ENCODE peak calls at places on chromosomes 16 and 17, in nine cellular contexts. S is neural progenitor cell, C is K562, J is OCI-LY7, X is foreskin fibroblast, M is tibial nerve, B is HFF-Myc, F is right atrium auricular region, U is GM23338. A is an unnamed sample.

GRCh38 chr17:37642706-37643105 is 540 bp downstream of the DDX52 start:
- DNase-seq in J (peak; percentile 16), C (no peak), B (no peak), F (no peak), S (no peak), M (no peak), U (no peak), X (peak; percentile 10), A (no peak)

GRCh38 chr17:63517825-63518534 is 5.2 kb upstream of the KCNH6 start:
- DNase-seq in B (no peak), U (no peak), J (no peak), M (no peak), X (no peak), C (no peak), F (no peak), S (no peak), A (no peak)

GRCh38 chr17:9522074-9522473 is 53.5 kb downstream of the STX8 start:
- DNase-seq in S (peak; percentile 75), U (peak; percentile 72), F (no peak), C (no peak), M (no peak), J (peak; percentile 24), X (peak; percentile 44), B (peak; percentile 31), A (no peak)

GRCh38 chr16:80125677-80126076 is 415.1 kb upstream of the DYNLRB2 start:
- DNase-seq in U (no peak), X (peak; percentile 16), F (peak; percentile 60), M (no peak), C (no peak), S (no peak), B (no peak), J (no peak), A (no peak)

GRCh38 chr17:55056530-55056929 is 88.0 kb downstream of the STXBP4 start:
- DNase-seq in S (no peak), U (peak; percentile 15), C (no peak), X (no peak), J (no peak), F (no peak), B (no peak), M (no peak), A (no peak)

GRCh38 chr16:12132290-12132689 is 155.8 kb downstream of the SNX29 start:
- DNase-seq in S (no peak), F (no peak), U (no peak), C (no peak), X (peak; percentile 80), B (no peak), M (no peak), J (no peak), A (peak; percentile 3)

GRCh38 chr17:29158515-29159275 is 21.5 kb downstream of the MYO18A start:
- DNase-seq in F (no peak), M (no peak), C (no peak), S (no peak), U (no peak), X (no peak), J (no peak), B (no peak), A (peak; percentile 13)

GRCh38 chr16:84511821-84512220 is 7.4 kb upstream of the MEAK7 start:
- DNase-seq in X (no peak), J (no peak), U (no peak), F (no peak), S (no peak), C (no peak), B (no peak), M (no peak), A (no peak)

GRCh38 chr16:56988948-56989945 is at the start of gene NLRC5:
- DNase-seq in X (peak; percentile 81), U (peak; percentile 84), C (no peak), S (peak; percentile 78), J (peak; percentile 93), M (peak; percentile 77), B (no peak), F (peak; percentile 85), A (peak; percentile 91)

GRCh38 chr17:31060814-31061550 is 33.8 kb upstream of the NF1 start:
- DNase-seq in J (no peak), B (no peak), U (no peak), C (no peak), X (no peak), S (no peak), F (no peak), M (no peak), A (no peak)

GRCh38 chr17:1649844-1650409 is at the start of gene RILP:
- DNase-seq in J (no peak), X (no peak), M (peak; percentile 48), U (peak; percentile 69), S (no peak), B (no peak), F (peak; percentile 91), C (peak; percentile 77), A (no peak)

GRCh38 chr17:18043491-18043890 is 4.3 kb downstream of the GID4 start:
- DNase-seq in M (no peak), J (peak; percentile 33), F (no peak), S (no peak), U (peak; percentile 34), C (peak; percentile 25), X (no peak), B (no peak), A (no peak)

GRCh38 chr17:46043606-46044005 is 44.6 kb downstream of the STH start:
- DNase-seq in M (no peak), B (no peak), C (no peak), F (no peak), U (no peak), J (no peak), X (no peak), S (no peak), A (no peak)

GRCh38 chr17:33330877-33331276 is 37.8 kb upstream of the ASIC2 start:
- DNase-seq in U (no peak), B (no peak), S (no peak), J (no peak), X (no peak), F (no peak), C (no peak), M (no peak), A (no peak)
- TF ChIP-seq CTCF in U (no peak), B (no peak), S (no peak), J (no peak), X (no peak), F (no peak), C (no peak), M (no peak), A (no peak)

DNA sequence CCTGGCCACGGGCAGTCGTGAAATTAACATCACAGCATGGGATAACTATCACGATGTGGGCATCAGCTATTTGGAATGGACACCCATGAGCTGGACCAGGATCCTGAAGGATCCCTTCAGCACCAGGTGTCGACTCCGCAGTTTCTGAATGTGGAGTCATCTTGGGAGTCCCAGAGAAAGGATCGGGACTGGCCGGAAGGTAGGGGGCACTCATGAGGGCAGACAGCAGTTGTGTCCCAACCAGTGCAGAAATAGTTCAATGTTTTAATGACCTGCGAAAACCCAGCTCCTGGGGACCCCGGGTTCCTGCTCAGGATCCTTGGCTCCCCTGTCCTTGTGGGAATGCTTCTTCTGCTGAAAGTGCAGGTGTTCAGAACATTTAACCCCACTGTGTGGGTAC is 154.9 kb downstream of the SALL1 start:
- DNase-seq in F (no peak), C (no peak), U (no peak), B (no peak), S (no peak), M (no peak), J (no peak), X (no peak), A (no peak)
- TF ChIP-seq CTCF in F (no peak), C (no peak), U (no peak), B (no peak), S (no peak), M (no peak), J (no peak), X (no peak), A (no peak)

GRCh38 chr17:16351831-16352230 is 1.4 kb downstream of the CENPV start:
- DNase-seq in S (no peak), J (no peak), M (no peak), F (no peak), C (no peak), X (peak; percentile 42), B (no peak), U (no peak), A (no peak)
- TF ChIP-seq CTCF in S (no peak), J (no peak), M (no peak), F (no peak), C (no peak), X (no peak), B (no peak), U (no peak), A (no peak)

DNA sequence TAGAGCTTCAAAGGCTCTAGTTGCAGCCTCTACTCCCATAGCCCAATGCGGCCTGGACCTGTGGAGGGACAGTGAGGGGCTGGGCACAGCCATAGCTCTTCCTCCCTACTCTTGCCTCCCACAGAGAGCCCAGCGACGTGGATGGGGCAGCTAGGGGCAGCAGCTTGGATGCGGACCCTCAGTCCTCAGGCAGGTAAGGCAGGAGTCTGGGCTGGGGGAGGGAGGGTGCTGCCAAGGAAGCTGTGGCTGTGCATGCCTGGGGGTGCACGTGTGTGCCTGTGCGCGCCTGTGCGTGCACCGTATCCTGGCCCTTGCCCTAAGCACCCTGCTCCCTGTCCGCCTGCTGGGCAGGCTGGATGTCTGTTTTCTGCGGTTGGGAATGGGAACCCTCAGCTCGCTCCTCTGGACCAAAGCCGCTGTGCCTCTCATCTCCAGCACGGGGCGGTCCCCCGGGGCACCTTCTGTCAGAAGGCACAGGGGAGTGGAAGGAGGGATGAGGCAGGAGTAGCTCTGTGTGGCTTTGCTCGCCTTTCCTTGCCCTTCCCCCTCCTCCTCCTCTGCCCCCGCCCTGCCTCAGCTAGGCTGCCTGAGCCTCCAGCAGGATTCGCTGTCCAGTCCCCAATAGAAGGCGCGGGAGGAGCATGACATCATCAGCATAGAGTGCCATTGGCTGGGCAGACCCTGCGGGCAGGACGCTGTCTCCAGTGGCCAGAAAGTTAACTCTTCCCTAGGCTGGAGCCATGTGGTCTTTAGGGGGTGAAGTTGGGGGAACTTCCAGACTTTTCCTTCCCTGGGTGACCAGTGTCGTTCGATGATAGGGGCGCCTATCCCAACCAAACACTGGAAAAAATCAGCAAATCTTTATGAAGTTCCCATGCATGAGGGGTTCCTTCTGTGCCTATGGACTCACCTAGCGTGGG is 797 bp downstream of the PRCD start:
- DNase-seq in F (peak; percentile 98), B (peak; percentile 95), C (peak; percentile 98), U (peak; percentile 99), J (peak; percentile 75), S (peak; percentile 96), X (peak; percentile 93), M (peak; percentile 91), A (peak; percentile 45)
- TF ChIP-seq CTCF in F (no peak), B (no peak), C (peak; percentile 1), U (no peak), J (no peak), S (no peak), X (peak; percentile 8), M (peak; percentile 36), A (no peak)

DNA sequence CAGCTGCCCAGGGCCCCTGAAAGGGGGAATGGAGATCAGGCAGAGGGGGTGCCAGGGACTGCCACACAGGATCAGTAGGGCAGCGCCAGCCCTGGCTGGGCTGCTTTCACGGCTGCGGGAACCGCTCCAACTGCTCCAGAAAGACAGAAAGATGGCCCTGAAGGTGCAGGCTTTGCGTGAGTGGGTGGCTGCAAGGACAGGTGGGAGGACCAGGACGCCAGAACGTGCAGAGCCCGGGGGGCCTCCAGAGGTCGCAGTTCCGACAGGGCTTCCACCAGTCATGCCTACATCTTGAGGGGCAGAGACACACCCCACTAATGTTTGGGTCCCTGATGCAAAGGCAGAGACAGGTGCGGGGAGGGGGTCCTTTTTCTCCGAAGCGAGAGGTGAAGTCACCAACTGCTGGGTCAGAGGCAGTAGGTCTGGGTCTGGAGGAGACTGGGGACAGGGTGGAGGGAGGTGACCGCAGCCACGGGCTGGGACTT is 790 bp upstream of the ATP6V0C start:
- DNase-seq in C (peak; percentile 37), S (peak; percentile 67), J (peak; percentile 65), F (no peak), X (no peak), U (peak; percentile 76), B (no peak), M (no peak), A (peak; percentile 55)
- TF ChIP-seq CTCF in C (no peak), S (peak; percentile 48), J (peak; percentile 70), F (no peak), X (no peak), U (peak; percentile 59), B (no peak), M (no peak), A (no peak)